ENCODE peak calls at places on chromosomes 2 and 18, in seven cellular contexts. S is fibroblast of lung, L is gastrocnemius medialis, R is heart right ventricle, H is lower lobe of right lung, K is SJSA1, M is cardiac muscle cell. W is an unnamed sample.

GRCh38 chr2:74293191-74294065 is 49.8 kb downstream of the SLC4A5 start:
- DNase-seq in S (no peak), L (no peak), R (no peak), H (no peak), K (peak; percentile 36), M (no peak), W (no peak)

GRCh38 chr2:75622500-75622899 is 24.1 kb upstream of the MRPL19 start:
- DNase-seq in S (no peak), L (no peak), R (no peak), H (no peak), K (no peak), M (no peak), W (no peak)

GRCh38 chr2:151315381-151315903 is 26.0 kb upstream of the NMI start:
- DNase-seq in S (peak; percentile 70), L (peak; percentile 12), R (peak; percentile 37), H (no peak), K (no peak), M (no peak), W (peak; percentile 29)

GRCh38 chr2:219509780-219510511 is 4.3 kb upstream of the ASIC4 start:
- DNase-seq in S (peak; percentile 49), L (no peak), R (peak; percentile 49), H (no peak), K (peak; percentile 39), M (peak; percentile 84), W (peak; percentile 51)

GRCh38 chr2:222939208-222939846 is 78.5 kb downstream of the ACSL3 start:
- DNase-seq in S (peak; percentile 78), L (peak; percentile 54), R (peak; percentile 26), H (no peak), K (peak; percentile 74), M (peak; percentile 71), W (no peak)

GRCh38 chr2:112920923-112921532 is 10.1 kb downstream of the IL37 start:
- DNase-seq in S (no peak), L (no peak), R (no peak), H (no peak), K (no peak), M (no peak), W (no peak)

GRCh38 chr2:120509991-120510735 is 164.2 kb downstream of the INHBB start:
- DNase-seq in S (no peak), L (no peak), R (no peak), H (no peak), K (no peak), M (no peak), W (no peak)

GRCh38 chr2:33477473-33478468 is 1.3 kb downstream of the RASGRP3 start:
- DNase-seq in S (no peak), L (peak; percentile 53), R (peak; percentile 57), H (peak; percentile 64), K (no peak), M (no peak), W (peak; percentile 36)

GRCh38 chr2:99430614-99431258 is 59.1 kb downstream of the REV1 start:
- DNase-seq in S (peak; percentile 92), L (no peak), R (no peak), H (no peak), K (peak; percentile 59), M (no peak), W (no peak)

GRCh38 chr2:120264995-120265394 is 12.3 kb downstream of the RALB start:
- DNase-seq in S (no peak), L (no peak), R (no peak), H (no peak), K (peak; percentile 45), M (no peak), W (no peak)

GRCh38 chr18:7921938-7922587 is 354.9 kb downstream of the PTPRM start:
- DNase-seq in S (peak; percentile 80), L (no peak), R (no peak), H (no peak), K (peak; percentile 72), M (no peak), W (no peak)

GRCh38 chr18:25262920-25263319 is 89.0 kb downstream of the ZNF521 start:
- DNase-seq in S (peak; percentile 47), L (no peak), R (no peak), H (no peak), K (no peak), M (no peak), W (no peak)

GRCh38 chr2:105409717-105410116 is 10.9 kb upstream of the FHL2 start:
- DNase-seq in S (peak; percentile 74), L (peak; percentile 78), R (peak; percentile 87), H (no peak), K (no peak), M (no peak), W (peak; percentile 73)

GRCh38 chr2:169001116-169001815 is 29.9 kb downstream of the ABCB11 start:
- DNase-seq in S (peak; percentile 11), L (no peak), R (no peak), H (no peak), K (peak; percentile 18), M (no peak), W (no peak)

GRCh38 chr2:96113367-96113677 is 3.0 kb downstream of the ADRA2B start:
- DNase-seq in S (no peak), L (no peak), R (no peak), H (peak; percentile 39), K (no peak), M (no peak), W (no peak)

GRCh38 chr2:235669269-235669831 is 175.5 kb downstream of the AGAP1 start:
- DNase-seq in S (peak; percentile 68), L (peak; percentile 58), R (peak; percentile 68), H (peak; percentile 72), K (peak; percentile 54), M (peak; percentile 85), W (peak; percentile 80)

GRCh38 chr2:207394812-207395534 is 134.8 kb upstream of the CREB1 start:
- DNase-seq in S (peak; percentile 90), L (no peak), R (peak; percentile 8), H (no peak), K (peak; percentile 98), M (peak; percentile 38), W (no peak)

GRCh38 chr2:3478846-3479385 is 40.4 kb downstream of the ADI1 start:
- DNase-seq in S (no peak), L (no peak), R (no peak), H (no peak), K (no peak), M (no peak), W (no peak)

GRCh38 chr2:100781523-100782375 is 38.2 kb upstream of the NPAS2 start:
- DNase-seq in S (no peak), L (no peak), R (no peak), H (no peak), K (no peak), M (no peak), W (no peak)

GRCh38 chr2:144605232-144605631 is 85.3 kb upstream of the ZEB2 start:
- DNase-seq in S (no peak), L (no peak), R (no peak), H (no peak), K (no peak), M (no peak), W (no peak)

DNA sequence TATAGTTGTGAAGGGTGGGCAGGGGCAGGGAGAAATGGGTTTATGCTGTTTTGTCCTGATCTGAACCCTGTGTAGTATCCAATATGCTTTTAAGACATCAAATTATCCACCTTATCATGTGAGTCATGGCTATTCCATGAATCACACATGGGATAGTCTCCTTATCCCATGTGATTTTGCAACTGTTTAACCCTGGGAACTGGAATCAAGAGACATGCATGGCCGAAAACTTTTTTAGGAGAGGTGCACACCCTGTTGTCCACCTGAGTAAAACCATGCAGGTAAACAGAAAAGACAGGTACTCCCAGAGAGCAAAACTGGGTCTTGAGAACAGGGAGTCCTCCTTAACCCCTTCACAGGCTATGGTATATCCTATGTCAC is 490.6 kb upstream of the HS6ST1 start:
- DNase-seq in S (no peak), L (no peak), R (no peak), H (no peak), K (no peak), M (no peak), W (no peak)
- H3K27ac ChIP-seq in S (no peak overlapping the region), L (peak overlapping the region; percentile 68), R (no peak overlapping the region), H (no peak overlapping the region), K (no peak overlapping the region), M (no peak overlapping the region), W (no peak overlapping the region)

GRCh38 chr2:83369601-83370418 is 1089.3 kb downstream of the SUCLG1 start:
- DNase-seq in S (peak; percentile 25), L (no peak), R (no peak), H (no peak), K (no peak), M (no peak), W (no peak)
- H3K27ac ChIP-seq in S (no peak overlapping the region), L (no peak overlapping the region), R (no peak overlapping the region), H (no peak overlapping the region), K (no peak overlapping the region), M (no peak overlapping the region), W (no peak overlapping the region)

DNA sequence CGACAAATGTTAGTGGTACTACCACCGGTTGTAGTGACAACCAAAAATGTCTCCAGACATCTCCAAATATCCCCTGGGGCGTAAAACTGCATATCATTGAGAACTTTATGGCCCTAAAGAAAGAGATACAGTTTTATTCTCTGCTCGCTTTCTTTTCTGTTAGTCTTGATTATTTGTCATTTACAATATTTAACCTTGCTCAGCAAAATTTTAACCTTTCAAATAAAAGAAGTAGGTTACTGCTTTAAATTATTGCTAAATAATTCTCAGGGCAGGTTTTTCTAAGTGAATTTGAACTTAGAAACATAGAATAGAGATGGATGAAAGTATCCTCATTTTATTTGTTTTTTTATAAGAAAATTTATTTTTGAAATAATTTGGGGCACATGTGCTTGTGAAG is 67.9 kb downstream of the BMPR2 start:
- DNase-seq in S (no peak), L (no peak), R (no peak), H (no peak), K (no peak), M (no peak), W (no peak)
- H3K27ac ChIP-seq in S (no peak overlapping the region), L (no peak overlapping the region), R (no peak overlapping the region), H (no peak overlapping the region), K (no peak overlapping the region), M (no peak overlapping the region), W (no peak overlapping the region)

GRCh38 chr2:19361325-19361990 is 3.0 kb upstream of the OSR1 start:
- DNase-seq in S (peak; percentile 43), L (no peak), R (no peak), H (no peak), K (no peak), M (no peak), W (peak; percentile 33)
- H3K27ac ChIP-seq in S (peak overlapping the region; percentile 65), L (no peak overlapping the region), R (no peak overlapping the region), H (peak overlapping the region; percentile 51), K (no peak overlapping the region), M (no peak overlapping the region), W (peak overlapping the region; percentile 39)

DNA sequence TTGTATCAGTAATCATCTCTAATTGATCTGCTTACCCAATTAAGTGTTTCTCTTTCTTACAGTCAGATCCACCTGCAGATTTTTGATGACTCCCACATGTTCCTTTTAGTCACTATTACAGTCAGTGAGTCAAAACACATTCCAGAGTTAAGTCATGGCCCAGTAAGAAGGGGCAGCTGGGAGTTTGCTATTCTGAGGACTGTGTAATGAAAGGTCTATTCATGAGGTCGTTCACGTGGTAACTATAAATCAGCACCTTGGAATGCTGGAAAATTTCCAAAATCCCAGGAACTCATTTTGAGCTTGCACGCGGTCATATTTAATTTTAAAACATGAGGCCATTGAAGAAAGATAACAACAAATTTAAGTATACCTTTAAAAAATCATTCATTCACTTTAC is 252.5 kb downstream of the XIRP2 start:
- DNase-seq in S (peak; percentile 97), L (peak; percentile 65), R (peak; percentile 61), H (no peak), K (peak; percentile 62), M (peak; percentile 32), W (no peak)
- H3K27ac ChIP-seq in S (peak overlapping the region; percentile 71), L (peak overlapping the region; percentile 75), R (no peak overlapping the region), H (no peak overlapping the region), K (peak overlapping the region; percentile 45), M (no peak overlapping the region), W (peak overlapping the region; percentile 64)

GRCh38 chr18:62576858-62577512 is 54.2 kb downstream of the ZCCHC2 start:
- DNase-seq in S (no peak), L (no peak), R (no peak), H (no peak), K (no peak), M (no peak), W (no peak)
- H3K27ac ChIP-seq in S (no peak overlapping the region), L (no peak overlapping the region), R (no peak overlapping the region), H (no peak overlapping the region), K (no peak overlapping the region), M (no peak overlapping the region), W (no peak overlapping the region)